ENCODE peak calls at places on chromosomes 3 and 15, in six cellular contexts. Y, H, X, U, Q and B are unnamed samples.

GRCh38 chr3:30384546-30385072 is 221.8 kb upstream of the TGFBR2 start:
- DNase-seq in Y (no peak), H (no peak), X (no peak), U (no peak), Q (no peak), B (no peak)

GRCh38 chr3:1439395-1439794 is 346.6 kb downstream of the CNTN6 start:
- DNase-seq in Y (no peak), H (no peak), X (no peak), U (no peak), Q (no peak), B (no peak)

GRCh38 chr3:44926172-44926571 is 49.8 kb downstream of the ZDHHC3 start:
- DNase-seq in Y (no peak), H (no peak), X (no peak), U (no peak), Q (no peak), B (no peak)

GRCh38 chr3:172859035-172859434 is 108.5 kb downstream of the ECT2 start:
- DNase-seq in Y (no peak), H (no peak), X (no peak), U (no peak), Q (no peak), B (no peak)

GRCh38 chr3:146830231-146830630 is 225.1 kb upstream of the PLSCR5 start:
- DNase-seq in Y (no peak), H (no peak), X (no peak), U (no peak), Q (no peak), B (no peak)

GRCh38 chr3:9384141-9384828 is 13.1 kb upstream of the SETD5 start:
- DNase-seq in Y (no peak), H (no peak), X (no peak), U (no peak), Q (no peak), B (no peak)

GRCh38 chr3:123329636-123330340 is 119.1 kb downstream of the ADCY5 start:
- DNase-seq in Y (no peak), H (no peak), X (no peak), U (no peak), Q (no peak), B (no peak)

GRCh38 chr3:194312743-194313281 is 38.3 kb downstream of the CPN2 start:
- DNase-seq in Y (peak), H (no peak), X (no peak), U (no peak), Q (no peak), B (no peak)

GRCh38 chr15:98951493-98952320 is 55.9 kb downstream of the PGPEP1L start:
- DNase-seq in Y (peak), H (no peak), X (no peak), U (no peak), Q (no peak), B (no peak)

GRCh38 chr3:12782172-12782815 is 14.2 kb upstream of the CAND2 start:
- DNase-seq in Y (no peak), H (no peak), X (no peak), U (no peak), Q (no peak), B (no peak)

GRCh38 chr3:126781889-126782491 is 78.0 kb downstream of the CHCHD6 start:
- DNase-seq in Y (no peak), H (no peak), X (peak), U (no peak), Q (no peak), B (no peak)

GRCh38 chr3:13018039-13018431 is 55.2 kb downstream of the IQSEC1 start:
- DNase-seq in Y (no peak), H (no peak), X (peak), U (no peak), Q (no peak), B (no peak)

GRCh38 chr3:7144696-7145308 is 283.9 kb downstream of the GRM7 start:
- DNase-seq in Y (peak), H (no peak), X (peak), U (peak), Q (peak), B (no peak)

GRCh38 chr15:88450125-88450798 is 16.9 kb downstream of the MRPL46 start:
- DNase-seq in Y (peak), H (no peak), X (peak), U (peak), Q (peak), B (peak)

GRCh38 chr3:108099679-108100428 is 9.0 kb upstream of the CD47 start:
- DNase-seq in Y (no peak), H (no peak), X (no peak), U (no peak), Q (peak), B (no peak)

GRCh38 chr3:64267774-64268604 is 42.7 kb upstream of the PRICKLE2 start:
- DNase-seq in Y (no peak), H (no peak), X (no peak), U (no peak), Q (no peak), B (peak)

GRCh38 chr3:111362286-111363009 is 179.5 kb upstream of the CD96 start:
- DNase-seq in Y (no peak), H (no peak), X (no peak), U (no peak), Q (no peak), B (no peak)

GRCh38 chr3:154280161-154280560 is 44.1 kb downstream of the DHX36 start:
- DNase-seq in Y (no peak), H (no peak), X (no peak), U (no peak), Q (no peak), B (no peak)

DNA sequence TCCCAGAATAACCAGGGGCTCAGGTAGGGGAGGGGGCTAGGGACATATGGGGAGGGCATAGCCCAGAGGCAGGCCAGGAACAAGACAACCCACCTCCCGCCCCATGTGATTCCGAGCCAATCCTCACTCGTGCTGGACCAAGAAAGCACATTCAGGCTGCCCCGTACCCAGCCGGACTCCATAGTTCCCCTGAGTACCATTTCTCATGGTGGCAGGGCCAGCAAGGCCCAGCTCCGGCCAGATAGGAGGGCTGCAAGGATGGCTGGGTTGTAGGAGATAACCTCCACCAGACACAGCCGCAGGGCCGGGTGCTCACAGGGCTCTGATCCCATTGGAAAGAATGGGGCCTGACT is 11.4 kb downstream of the SEMA7A start:
- DNase-seq in Y (no peak), H (no peak), X (no peak), U (no peak), Q (no peak), B (no peak)
- TF ChIP-seq JUND in Y (no peak), H (no peak), X (no peak), U (no peak), Q (no peak), B (no peak)

GRCh38 chr3:179766416-179767133 is 113.7 kb downstream of the USP13 start:
- DNase-seq in Y (no peak), H (no peak), X (no peak), U (no peak), Q (no peak), B (no peak)

GRCh38 chr3:179765396-179765795 is 112.6 kb downstream of the USP13 start:
- DNase-seq in Y (no peak), H (no peak), X (peak), U (no peak), Q (no peak), B (no peak)

GRCh38 chr3:179760944-179761343 is 108.1 kb downstream of the USP13 start:
- DNase-seq in Y (peak), H (no peak), X (no peak), U (no peak), Q (no peak), B (no peak)
- TF ChIP-seq JUND in Y (no peak), H (no peak), X (peak), U (peak), Q (peak), B (no peak)

GRCh38 chr3:50336452-50337174 is 4.0 kb downstream of the RASSF1 start:
- DNase-seq in Y (no peak), H (no peak), X (no peak), U (no peak), Q (peak), B (peak)
- TF ChIP-seq JUND in Y (no peak), H (no peak), X (no peak), U (no peak), Q (no peak), B (no peak)

DNA sequence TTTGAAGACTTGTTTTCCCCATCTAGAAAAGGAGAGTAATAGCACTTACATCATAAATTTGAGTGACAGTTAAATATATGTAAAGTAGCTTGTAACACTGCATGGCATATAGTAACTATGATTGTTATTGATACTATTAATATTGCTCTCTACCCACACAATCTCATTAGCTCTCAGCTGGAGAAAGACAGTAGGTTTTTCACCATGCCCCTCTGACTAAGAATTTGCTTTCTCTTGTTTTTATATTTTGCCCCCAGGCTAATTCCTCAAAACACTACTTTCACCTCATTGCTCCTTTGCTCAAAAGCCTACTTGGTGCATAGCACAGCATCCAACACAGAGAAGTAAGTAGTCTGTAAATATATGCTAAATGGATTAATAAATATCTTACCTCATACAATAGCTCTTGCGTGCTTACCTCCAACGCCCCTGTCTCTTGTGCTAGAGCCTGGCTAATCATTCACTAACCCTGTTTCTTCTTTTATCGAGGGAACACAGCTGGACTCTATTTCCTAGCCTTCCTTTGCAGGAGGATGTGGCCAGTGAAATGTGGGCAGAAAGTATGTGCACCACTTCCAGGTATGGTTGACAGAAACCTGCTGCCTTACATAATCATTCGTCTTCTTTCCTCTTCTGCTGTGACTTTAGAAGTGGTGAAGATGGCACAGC is 190.0 kb downstream of the PLCH1 start:
- DNase-seq in Y (peak), H (peak), X (no peak), U (no peak), Q (no peak), B (no peak)
- TF ChIP-seq JUND in Y (no peak), H (no peak), X (no peak), U (no peak), Q (no peak), B (no peak)

GRCh38 chr3:182902236-182902635 is 78.1 kb downstream of the DCUN1D1 start:
- DNase-seq in Y (no peak), H (no peak), X (no peak), U (no peak), Q (no peak), B (no peak)
- TF ChIP-seq JUND in Y (no peak), H (no peak), X (no peak), U (no peak), Q (no peak), B (no peak)

GRCh38 chr3:151770941-151771340 is 37.2 kb downstream of the AADACL2 start:
- DNase-seq in Y (peak), H (no peak), X (no peak), U (no peak), Q (no peak), B (no peak)
- TF ChIP-seq JUND in Y (no peak), H (no peak), X (no peak), U (no peak), Q (no peak), B (no peak)

GRCh38 chr15:48250640-48251076 is 44.6 kb downstream of the SLC12A1 start:
- DNase-seq in Y (peak), H (peak), X (peak), U (peak), Q (peak), B (peak)
- TF ChIP-seq JUND in Y (no peak), H (no peak), X (no peak), U (no peak), Q (no peak), B (no peak)

DNA sequence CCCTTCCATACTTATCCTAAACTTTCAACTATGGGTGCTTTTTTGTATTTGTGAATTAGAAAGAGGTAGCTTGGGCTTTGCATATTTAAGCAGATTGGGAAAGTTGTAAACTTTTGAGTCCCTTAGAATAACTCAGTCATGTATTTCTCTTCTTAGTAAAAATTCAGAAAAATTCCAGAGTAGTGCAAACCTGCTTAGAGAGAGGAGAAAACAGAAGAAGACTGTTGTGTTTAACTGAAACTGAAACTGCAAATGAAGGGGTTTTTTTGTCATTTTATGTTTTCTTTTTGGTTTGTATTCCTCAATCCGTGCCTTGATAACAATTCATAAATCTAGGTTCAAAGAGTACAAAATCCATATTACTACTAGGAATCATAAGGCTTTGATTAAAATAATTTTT is 31.3 kb downstream of the CD200 start:
- DNase-seq in Y (no peak), H (no peak), X (no peak), U (no peak), Q (no peak), B (no peak)
- TF ChIP-seq JUND in Y (no peak), H (no peak), X (no peak), U (no peak), Q (no peak), B (no peak)

DNA sequence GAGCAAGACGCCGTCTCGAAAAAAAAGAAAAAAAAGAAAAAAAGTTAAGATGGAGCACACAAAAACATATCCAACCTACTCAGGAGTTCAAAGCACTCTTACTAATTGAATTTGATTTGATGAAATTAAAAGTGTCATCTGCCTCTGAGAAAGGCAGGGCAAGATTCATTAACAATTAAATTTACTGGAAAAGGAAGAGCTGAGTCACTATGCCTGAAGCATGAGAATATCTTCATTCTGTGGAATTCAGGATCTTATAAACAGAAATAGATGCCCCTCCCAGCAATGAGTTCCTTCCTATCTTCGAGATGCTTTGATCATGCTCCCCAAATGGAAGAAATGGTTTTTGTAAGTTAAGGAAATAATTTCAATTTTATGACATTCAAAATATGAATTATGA is 61.0 kb upstream of the ST3GAL6 start:
- DNase-seq in Y (no peak), H (no peak), X (no peak), U (no peak), Q (no peak), B (no peak)
- TF ChIP-seq JUND in Y (no peak), H (no peak), X (peak), U (no peak), Q (no peak), B (no peak)